ENCODE peak calls at places on chromosome 2, in four cellular contexts. M is Peyer's patch, C is NB4, Z is GM06990. P is an unnamed sample.

GRCh38 chr2:152560163-152560562 is 157.1 kb downstream of the PRPF40A start:
- DNase-seq in M (no peak), C (no peak), Z (no peak), P (no peak)

GRCh38 chr2:119338826-119339561 is 27.6 kb downstream of the C2orf76 start:
- DNase-seq in M (no peak), C (peak), Z (peak), P (peak)

GRCh38 chr2:194346189-194346588 is 1310.8 kb upstream of the SLC39A10 start:
- DNase-seq in M (no peak), C (no peak), Z (no peak), P (no peak)

GRCh38 chr2:37555457-37555856 is 116.0 kb downstream of the CDC42EP3 start:
- DNase-seq in M (no peak), C (peak), Z (no peak), P (no peak)

GRCh38 chr2:23602113-23602512 is 217.1 kb downstream of the KLHL29 start:
- DNase-seq in M (peak), C (peak), Z (no peak), P (no peak)

GRCh38 chr2:119760876-119761275 is 1.2 kb downstream of the PTPN4 start:
- DNase-seq in M (no peak), C (peak), Z (peak), P (no peak)

GRCh38 chr2:229443869-229444268 is 172.8 kb upstream of the PID1 start:
- DNase-seq in M (no peak), C (no peak), Z (no peak), P (no peak)

GRCh38 chr2:151207100-151207499 is 54.6 kb downstream of the RBM43 start:
- DNase-seq in M (no peak), C (no peak), Z (no peak), P (no peak)

GRCh38 chr2:128490881-128491778 is 172.5 kb upstream of the HS6ST1 start:
- DNase-seq in M (no peak), C (peak), Z (no peak), P (no peak)

GRCh38 chr2:157158111-157158510 is 99.4 kb upstream of the GALNT5 start:
- DNase-seq in M (no peak), C (no peak), Z (no peak), P (no peak)

GRCh38 chr2:85273732-85274731 is 53.8 kb downstream of the TGOLN2 start:
- DNase-seq in M (no peak), C (peak), Z (no peak), P (no peak)

GRCh38 chr2:181396575-181397062 is 60.6 kb upstream of the ITGA4 start:
- DNase-seq in M (no peak), C (peak), Z (no peak), P (no peak)

GRCh38 chr2:35168351-35168750 is 1187.2 kb upstream of the CRIM1 start:
- DNase-seq in M (no peak), C (peak), Z (no peak), P (no peak)

GRCh38 chr2:72115361-72116080 is 32.1 kb downstream of the CYP26B1 start:
- DNase-seq in M (no peak), C (no peak), Z (no peak), P (no peak)

GRCh38 chr2:199424160-199424559 is 33.6 kb downstream of the SATB2 start:
- DNase-seq in M (no peak), C (no peak), Z (no peak), P (no peak)

GRCh38 chr2:29129586-29130281 is 14.5 kb downstream of the CLIP4 start:
- DNase-seq in M (no peak), C (peak), Z (no peak), P (no peak)

GRCh38 chr2:181471227-181471626 is 14.0 kb downstream of the ITGA4 start:
- DNase-seq in M (no peak), C (no peak), Z (no peak), P (no peak)

GRCh38 chr2:64220285-64220684 is 76.1 kb upstream of the PELI1 start:
- DNase-seq in M (no peak), C (peak), Z (no peak), P (no peak)

GRCh38 chr2:13821255-13821880 is 811.1 kb upstream of the LRATD1 start:
- DNase-seq in M (no peak), C (no peak), Z (no peak), P (no peak)

GRCh38 chr2:43104763-43105162 is 121.6 kb downstream of the ZFP36L2 start:
- DNase-seq in M (no peak), C (peak), Z (no peak), P (no peak)

GRCh38 chr2:98572211-98572610 is 36.1 kb downstream of the COA5 start:
- DNase-seq in M (no peak), C (no peak), Z (no peak), P (no peak)

GRCh38 chr2:98571796-98572195 is 36.5 kb downstream of the COA5 start:
- DNase-seq in M (no peak), C (no peak), Z (no peak), P (no peak)

GRCh38 chr2:98573426-98573825 is 34.9 kb downstream of the COA5 start:
- DNase-seq in M (no peak), C (no peak), Z (no peak), P (no peak)

GRCh38 chr2:98571121-98571701 is 37.1 kb downstream of the COA5 start:
- DNase-seq in M (no peak), C (no peak), Z (no peak), P (no peak)

GRCh38 chr2:98572676-98573075 is 35.6 kb downstream of the COA5 start:
- DNase-seq in M (no peak), C (no peak), Z (no peak), P (no peak)
- TF ChIP-seq CTCF in M (no peak), C (no peak), Z (no peak), P (no peak)

GRCh38 chr2:71102981-71103681 is 26.9 kb downstream of the MCEE start:
- DNase-seq in M (no peak), C (no peak), Z (no peak), P (no peak)

GRCh38 chr2:71101656-71102055 is 28.4 kb downstream of the MCEE start:
- DNase-seq in M (no peak), C (peak), Z (no peak), P (no peak)

DNA sequence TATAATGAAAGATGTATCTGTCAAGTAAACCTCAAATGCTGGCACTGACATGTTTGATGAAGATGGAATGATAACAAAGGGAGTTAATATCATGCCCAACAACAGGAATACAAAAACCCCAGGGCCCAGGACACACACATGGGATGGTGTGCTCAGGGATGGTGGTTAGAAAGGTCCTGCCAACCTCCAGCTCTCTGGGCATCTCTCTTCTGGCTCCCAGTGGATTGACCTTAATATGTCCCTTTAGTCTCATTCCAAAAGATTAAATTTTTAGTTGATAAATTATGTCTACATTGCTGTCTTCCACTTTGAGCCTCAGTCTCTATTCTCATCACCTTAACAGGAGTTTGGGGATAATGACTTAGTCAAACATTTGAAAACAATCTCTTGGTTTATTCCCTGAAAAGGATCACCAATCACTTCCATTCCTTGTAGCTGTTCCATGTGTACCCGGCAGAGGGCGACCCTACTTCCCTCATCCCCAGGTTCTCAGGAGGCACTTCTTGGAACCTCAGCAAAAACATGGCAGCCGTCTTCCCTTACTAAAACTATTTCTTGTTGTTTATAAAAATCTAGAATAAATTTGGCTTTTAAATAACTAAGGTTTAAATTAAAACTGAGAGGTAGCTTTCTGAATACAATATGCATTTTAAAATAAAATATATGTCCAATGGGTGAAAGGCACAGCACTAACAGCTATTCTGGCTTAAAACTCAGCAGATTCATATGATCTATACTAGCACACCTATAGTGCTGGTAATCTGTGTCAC is 29.6 kb downstream of the MCEE start:
- DNase-seq in M (peak), C (peak), Z (no peak), P (peak)
- TF ChIP-seq CTCF in M (peak), C (peak), Z (peak), P (peak)

DNA sequence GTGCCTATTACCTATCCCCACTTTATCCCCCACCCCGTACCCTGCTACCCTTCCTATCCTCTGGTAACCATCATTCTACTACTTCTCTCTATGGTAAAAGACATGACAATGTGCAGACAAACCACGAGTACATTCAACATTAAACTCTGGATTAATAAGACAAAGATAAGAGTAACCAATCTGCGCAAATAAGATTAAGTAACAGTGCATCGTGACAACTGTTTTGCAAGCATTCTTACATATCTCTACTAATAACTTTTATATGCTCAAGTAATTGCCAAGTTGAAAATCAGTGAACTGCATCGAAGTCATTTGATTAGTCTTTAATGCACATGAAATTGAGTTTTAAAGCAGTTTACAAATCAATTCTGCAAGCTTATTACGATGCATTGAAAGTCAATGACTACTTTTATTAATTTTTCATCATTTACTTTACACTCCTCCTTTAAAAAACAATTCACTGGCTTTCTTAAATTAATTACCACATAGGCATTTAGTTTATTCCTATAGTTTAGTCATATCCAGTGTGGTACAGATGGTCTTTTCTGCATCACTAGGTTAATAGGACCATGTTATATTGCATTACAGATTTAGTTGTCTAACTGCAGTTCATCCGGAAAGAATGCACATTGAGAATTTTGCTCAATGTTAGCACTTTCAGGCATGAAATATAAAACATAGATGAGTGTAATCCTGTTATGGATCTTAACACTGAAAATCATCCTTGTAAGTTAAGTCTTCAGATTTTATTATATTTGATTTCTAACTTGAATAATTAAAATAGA is 178.1 kb downstream of the GCA start:
- DNase-seq in M (no peak), C (no peak), Z (no peak), P (no peak)
- TF ChIP-seq CTCF in M (no peak), C (no peak), Z (no peak), P (no peak)

GRCh38 chr2:105888625-105889024 is 143.9 kb downstream of the NCK2 start:
- DNase-seq in M (no peak), C (peak), Z (no peak), P (no peak)
- TF ChIP-seq CTCF in M (peak), C (peak), Z (peak), P (no peak)

DNA sequence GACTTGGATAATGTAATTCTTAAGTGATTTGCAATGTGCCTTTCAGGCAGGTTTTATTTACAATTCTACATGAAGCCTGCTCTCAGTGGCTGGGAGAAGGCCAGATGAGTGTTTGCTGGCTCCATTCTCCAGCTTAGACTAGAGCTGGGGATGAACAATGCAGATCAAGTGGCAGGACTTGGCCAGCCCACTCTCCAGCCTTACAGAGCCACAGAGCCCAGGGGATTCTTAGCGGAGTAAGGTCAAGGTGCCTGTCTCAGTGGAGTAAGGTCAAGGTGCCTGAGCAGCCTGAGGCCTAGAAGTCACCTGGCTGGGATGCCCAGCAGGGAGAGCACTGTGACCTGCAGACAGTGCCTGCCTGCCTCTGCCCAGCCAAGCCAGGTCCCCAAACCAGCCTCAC is 87.6 kb downstream of the LYPD1 start:
- DNase-seq in M (no peak), C (no peak), Z (no peak), P (no peak)
- TF ChIP-seq CTCF in M (no peak), C (no peak), Z (no peak), P (no peak)

GRCh38 chr2:172455121-172455515 is 27.7 kb downstream of the ITGA6 start:
- DNase-seq in M (no peak), C (no peak), Z (no peak), P (no peak)
- TF ChIP-seq CTCF in M (peak), C (no peak), Z (no peak), P (no peak)